ENCODE peak calls at places on chromosomes 12 and 14, in nine cellular contexts. L is ELR, I is M059J, E is HT-29, K is HEK293T, Q is ELF-1, C is ovary, S is NCI-H1092, B is MV-4-11. Z is an unnamed sample.

GRCh38 chr12:131825146-131825892 is 2.9 kb upstream of the MMP17 start:
- DNase-seq in K (no peak), L (peak), Q (no peak), B (no peak), S (no peak), E (no peak), C (peak), I (peak), Z (no peak)

GRCh38 chr14:94173471-94173884 is 644 bp upstream of the PPP4R4 start:
- DNase-seq in S (no peak), L (peak), I (peak), E (no peak), B (no peak), Q (no peak), K (no peak), C (no peak), Z (no peak)

GRCh38 chr12:125092872-125093680 is 27.8 kb downstream of the AACS start:
- DNase-seq in Q (no peak), I (no peak), S (no peak), L (peak), C (no peak), E (peak), K (no peak), B (no peak), Z (peak)

GRCh38 chr14:76699209-76699608 is 62.1 kb upstream of the VASH1 start:
- DNase-seq in C (no peak), Q (no peak), E (no peak), S (no peak), L (no peak), I (no peak), B (no peak), K (no peak), Z (no peak)

GRCh38 chr14:103679351-103679750 is 35.9 kb downstream of the XRCC3 start:
- DNase-seq in I (no peak), S (no peak), Q (peak), K (peak), B (peak), C (no peak), E (peak), L (peak), Z (peak)

GRCh38 chr12:130658106-130658505 is 58.0 kb downstream of the RIMBP2 start:
- DNase-seq in K (no peak), S (no peak), B (no peak), C (no peak), E (no peak), I (no peak), L (no peak), Q (no peak), Z (no peak)

GRCh38 chr14:49769171-49769570 is 1.2 kb downstream of the KLHDC2 start:
- DNase-seq in E (peak), Q (no peak), K (no peak), I (peak), L (peak), S (no peak), C (no peak), B (no peak), Z (peak)

GRCh38 chr12:47837190-47838171 is 17.8 kb upstream of the HDAC7 start:
- DNase-seq in E (peak), Q (peak), S (peak), C (peak), K (peak), B (peak), I (peak), L (peak), Z (peak)

GRCh38 chr14:32588448-32589320 is 259.6 kb downstream of the AKAP6 start:
- DNase-seq in K (peak), E (peak), L (peak), Q (no peak), I (peak), C (no peak), S (no peak), B (peak), Z (no peak)

GRCh38 chr12:114729731-114730130 is 45.8 kb upstream of the TBX3 start:
- DNase-seq in L (peak), B (no peak), Q (no peak), S (no peak), K (no peak), E (no peak), I (peak), C (no peak), Z (peak)

GRCh38 chr14:92582706-92583452 is 69.3 kb downstream of the RIN3 start:
- DNase-seq in S (no peak), I (no peak), Q (no peak), C (no peak), B (peak), E (no peak), K (no peak), L (no peak), Z (no peak)

GRCh38 chr12:108400481-108400880 is 61.4 kb upstream of the CMKLR1 start:
- DNase-seq in K (no peak), L (no peak), E (no peak), C (no peak), B (no peak), S (no peak), Q (no peak), I (no peak), Z (no peak)

GRCh38 chr14:55094630-55095157 is 34.4 kb upstream of the LGALS3 start:
- DNase-seq in L (peak), C (no peak), I (peak), S (no peak), Q (no peak), K (no peak), E (no peak), B (no peak), Z (no peak)

GRCh38 chr12:56282030-56282429 is 15.3 kb downstream of the COQ10A start:
- DNase-seq in C (no peak), I (no peak), L (no peak), Q (no peak), E (no peak), K (no peak), B (no peak), S (no peak), Z (no peak)

GRCh38 chr12:117111386-117112267 is 12.4 kb upstream of the TESC start:
- DNase-seq in I (no peak), L (no peak), E (no peak), B (no peak), S (peak), C (no peak), K (no peak), Q (peak), Z (no peak)

GRCh38 chr14:81323621-81324400 is 76.3 kb downstream of the STON2 start:
- DNase-seq in C (no peak), K (peak), I (peak), E (peak), S (no peak), Q (peak), L (peak), B (no peak), Z (peak)

GRCh38 chr12:46395308-46395707 is 22.7 kb upstream of the SLC38A2 start:
- DNase-seq in E (no peak), B (no peak), I (no peak), C (no peak), K (no peak), S (no peak), L (no peak), Q (no peak), Z (no peak)

GRCh38 chr14:71320734-71321555 is 413.7 kb downstream of the PCNX1 start:
- DNase-seq in C (peak), S (peak), I (peak), B (no peak), Q (peak), E (peak), L (peak), K (peak), Z (peak)

GRCh38 chr12:73665193-73665592 is 872.4 kb upstream of the ATXN7L3B start:
- DNase-seq in B (no peak), C (no peak), S (no peak), E (no peak), L (no peak), I (no peak), K (no peak), Q (no peak), Z (no peak)

GRCh38 chr14:66025779-66026178 is 460.4 kb upstream of the CCDC196 start:
- DNase-seq in K (no peak), Q (no peak), E (no peak), B (no peak), S (no peak), L (no peak), C (no peak), I (no peak), Z (no peak)

GRCh38 chr12:108616941-108617858 is 16.5 kb downstream of the SELPLG start:
- DNase-seq in Q (no peak), I (peak), B (peak), K (no peak), C (no peak), L (peak), S (no peak), E (no peak), Z (peak)

GRCh38 chr12:14961466-14962155 is at the start of gene ARHGDIB:
- DNase-seq in E (no peak), L (peak), C (no peak), Q (no peak), S (no peak), I (no peak), K (no peak), B (peak), Z (no peak)

GRCh38 chr12:69570545-69571399 is 14.5 kb upstream of the CCT2 start:
- DNase-seq in Q (peak), B (peak), C (peak), L (peak), K (peak), E (peak), I (peak), S (no peak), Z (peak)

GRCh38 chr12:98422359-98422758 is 93.0 kb upstream of the TMPO start:
- DNase-seq in I (no peak), S (no peak), C (no peak), Q (no peak), E (no peak), B (no peak), L (no peak), K (no peak), Z (no peak)

GRCh38 chr12:2034633-2035420 is 18.0 kb upstream of the CACNA1C start:
- DNase-seq in E (peak), L (peak), K (peak), Q (peak), C (peak), S (peak), B (peak), I (peak), Z (peak)

GRCh38 chr14:101189962-101190560 is 286.5 kb upstream of the RTL1 start:
- DNase-seq in Q (no peak), E (no peak), K (no peak), S (no peak), B (no peak), I (no peak), C (no peak), L (no peak), Z (no peak)

GRCh38 chr12:102631274-102631673 is 150.9 kb upstream of the IGF1 start:
- DNase-seq in S (no peak), I (peak), B (no peak), K (no peak), Q (no peak), E (no peak), L (peak), C (no peak), Z (peak)

GRCh38 chr14:66642264-66642663 is 134.3 kb downstream of the GPHN start:
- DNase-seq in S (no peak), K (no peak), I (no peak), E (no peak), L (no peak), C (no peak), B (no peak), Q (no peak), Z (no peak)

GRCh38 chr14:74403619-74404417 is 22.2 kb downstream of the SYNDIG1L start:
- DNase-seq in S (no peak), E (no peak), K (no peak), I (no peak), B (no peak), L (no peak), Q (no peak), C (no peak), Z (no peak)

GRCh38 chr12:125208942-125209341 is 143.7 kb downstream of the AACS start:
- DNase-seq in C (no peak), L (no peak), S (no peak), B (peak), Q (peak), I (no peak), E (no peak), K (no peak), Z (no peak)

GRCh38 chr12:105676694-105677093 is 346.2 kb downstream of the C12orf75 start:
- DNase-seq in E (peak), S (peak), C (no peak), L (no peak), K (no peak), B (no peak), I (no peak), Q (no peak), Z (no peak)

GRCh38 chr12:108302471-108303311 is 36.4 kb downstream of the CMKLR1 start:
- DNase-seq in B (no peak), S (no peak), C (peak), L (peak), I (peak), K (no peak), Q (peak), E (peak), Z (peak)

GRCh38 chr12:75892779-75893408 is 138.7 kb downstream of the PHLDA1 start:
- DNase-seq in Q (peak), K (no peak), E (no peak), I (peak), C (no peak), L (peak), B (no peak), S (no peak), Z (peak)

GRCh38 chr12:93740721-93741120 is 63.5 kb downstream of the CRADD start:
- DNase-seq in L (peak), B (no peak), C (no peak), I (peak), Q (no peak), E (no peak), K (no peak), S (no peak), Z (no peak)

GRCh38 chr14:54366726-54367707 is 29.8 kb upstream of the CDKN3 start:
- DNase-seq in I (peak), E (peak), S (peak), C (peak), Q (peak), K (peak), B (peak), L (peak), Z (no peak)

Z was measured in A172.